ENCODE peak calls at places on chromosome 9, in six cellular contexts. W, C, D, P, J and M are unnamed samples.

GRCh38 chr9:127776195-127776918 is 2.1 kb downstream of the SH2D3C start:
- DNase-seq in C (no peak), J (no peak), W (peak), D (peak), P (no peak), M (peak)

GRCh38 chr9:21491742-21492141 is 9.6 kb upstream of the IFNE start:
- DNase-seq in D (no peak), C (no peak), W (no peak), P (no peak), J (no peak), M (no peak)

GRCh38 chr9:107422189-107422802 is 67.3 kb downstream of the KLF4 start:
- DNase-seq in J (peak), C (peak), P (peak), W (peak), D (peak), M (no peak)

GRCh38 chr9:86134361-86134760 is 35.0 kb upstream of the GOLM1 start:
- DNase-seq in J (no peak), P (no peak), D (no peak), C (no peak), W (no peak), M (no peak)

GRCh38 chr9:106753155-106753671 is 109.8 kb upstream of the ZNF462 start:
- DNase-seq in P (no peak), C (no peak), J (no peak), W (peak), D (peak), M (no peak)

GRCh38 chr9:38062498-38063362 is 6.3 kb downstream of the SHB start:
- DNase-seq in J (peak), D (no peak), C (no peak), P (peak), W (no peak), M (no peak)

GRCh38 chr9:21465859-21466518 is 16.1 kb downstream of the IFNE start:
- DNase-seq in J (peak), D (no peak), C (no peak), W (peak), P (no peak), M (no peak)

GRCh38 chr9:118961857-118962256 is 407.4 kb downstream of the BRINP1 start:
- DNase-seq in D (no peak), C (no peak), W (no peak), P (peak), J (peak), M (no peak)

GRCh38 chr9:70856411-70856810 is 265.0 kb downstream of the TRPM3 start:
- DNase-seq in C (no peak), J (no peak), P (no peak), W (no peak), D (no peak), M (no peak)

GRCh38 chr9:72509053-72509452 is 12.4 kb upstream of the TMC1 start:
- DNase-seq in P (peak), J (peak), C (no peak), W (no peak), D (peak), M (no peak)

GRCh38 chr9:89923961-89924504 is 319.2 kb downstream of the GADD45G start:
- DNase-seq in J (no peak), W (no peak), P (peak), C (no peak), D (no peak), M (no peak)

GRCh38 chr9:20044686-20045085 is 255.8 kb upstream of the SLC24A2 start:
- DNase-seq in D (no peak), J (no peak), P (peak), C (no peak), W (no peak), M (no peak)

GRCh38 chr9:34517185-34517584 is 5.6 kb downstream of the ENHO start:
- DNase-seq in P (no peak), W (no peak), D (no peak), J (no peak), C (no peak), M (no peak)

GRCh38 chr9:89868100-89868499 is 263.3 kb downstream of the GADD45G start:
- DNase-seq in J (no peak), D (no peak), P (no peak), C (no peak), W (no peak), M (no peak)

GRCh38 chr9:134939080-134939733 is 21.5 kb upstream of the FCN1 start:
- DNase-seq in C (no peak), P (no peak), J (no peak), D (no peak), W (no peak), M (no peak)

GRCh38 chr9:85600675-85601263 is 141.0 kb downstream of the AGTPBP1 start:
- DNase-seq in W (no peak), J (peak), P (no peak), C (no peak), D (no peak), M (no peak)

GRCh38 chr9:16344343-16344742 is 526.1 kb downstream of the BNC2 start:
- DNase-seq in P (peak), D (no peak), W (no peak), J (peak), C (no peak), M (no peak)

GRCh38 chr9:136009516-136009915 is 48.3 kb upstream of the UBAC1 start:
- DNase-seq in P (no peak), C (no peak), J (no peak), D (no peak), W (no peak), M (no peak)

GRCh38 chr9:130140701-130141100 is 31.5 kb upstream of the NCS1 start:
- DNase-seq in J (no peak), C (no peak), P (no peak), D (no peak), W (no peak), M (no peak)

GRCh38 chr9:21919377-21920362 is 74.5 kb downstream of the CDKN2A start:
- DNase-seq in J (peak), P (peak), C (no peak), D (no peak), W (peak), M (no peak)

GRCh38 chr9:94699715-94700114 is 26.8 kb upstream of the AOPEP start:
- DNase-seq in W (no peak), P (no peak), J (no peak), D (no peak), C (no peak), M (no peak)

GRCh38 chr9:96219615-96220257 is 82.2 kb downstream of the HSD17B3 start:
- DNase-seq in D (no peak), W (no peak), P (no peak), C (no peak), J (peak), M (peak)

GRCh38 chr9:2465921-2466460 is 155.6 kb upstream of the VLDLR start:
- DNase-seq in J (no peak), P (no peak), D (peak), W (peak), C (no peak), M (no peak)

GRCh38 chr9:101486693-101487442 is 46.8 kb upstream of the RNF20 start:
- DNase-seq in P (peak), D (peak), J (peak), W (no peak), C (peak), M (no peak)

GRCh38 chr9:136925414-136926153 is 19.0 kb downstream of the FBXW5 start:
- DNase-seq in W (no peak), C (no peak), D (no peak), J (no peak), P (no peak), M (no peak)

GRCh38 chr9:133252301-133252776 is 22.7 kb downstream of the ABO start:
- DNase-seq in D (no peak), J (no peak), W (no peak), P (no peak), C (no peak), M (no peak)

GRCh38 chr9:120723547-120723946 is 9.3 kb upstream of the MEGF9 start:
- DNase-seq in C (no peak), W (no peak), J (peak), D (no peak), P (peak), M (no peak)

GRCh38 chr9:135126480-135127187 is 39.2 kb downstream of the OLFM1 start:
- DNase-seq in J (peak), P (peak), W (no peak), C (no peak), D (no peak), M (no peak)

GRCh38 chr9:37325778-37326177 is 96.7 kb upstream of the GRHPR start:
- DNase-seq in D (no peak), P (no peak), J (peak), C (no peak), W (no peak), M (no peak)

GRCh38 chr9:108271646-108272349 is 584.0 kb downstream of the ACTL7B start:
- DNase-seq in W (peak), P (peak), J (peak), D (no peak), C (peak), M (no peak)

GRCh38 chr9:100670719-100671118 is 92.8 kb downstream of the CAVIN4 start:
- DNase-seq in C (no peak), W (no peak), P (no peak), J (no peak), D (no peak), M (no peak)

GRCh38 chr9:138008081-138008841 is 130.7 kb downstream of the CACNA1B start:
- DNase-seq in J (no peak), C (peak), W (no peak), D (no peak), P (no peak), M (peak)

GRCh38 chr9:138009016-138009415 is 131.4 kb downstream of the CACNA1B start:
- DNase-seq in P (no peak), D (no peak), J (no peak), W (no peak), C (no peak), M (peak)

GRCh38 chr9:138009456-138010273 is 132.1 kb downstream of the CACNA1B start:
- DNase-seq in J (no peak), C (peak), W (no peak), P (no peak), D (no peak), M (no peak)

GRCh38 chr9:138006576-138007233 is 129.1 kb downstream of the CACNA1B start:
- DNase-seq in W (no peak), C (peak), P (no peak), D (no peak), J (no peak), M (no peak)

GRCh38 chr9:138007566-138008080 is 130.0 kb downstream of the CACNA1B start:
- DNase-seq in P (no peak), J (no peak), D (no peak), W (no peak), C (no peak), M (no peak)
- TF ChIP-seq CTCF in P (no peak), J (no peak), D (no peak), W (no peak), C (no peak), M (no peak)

DNA sequence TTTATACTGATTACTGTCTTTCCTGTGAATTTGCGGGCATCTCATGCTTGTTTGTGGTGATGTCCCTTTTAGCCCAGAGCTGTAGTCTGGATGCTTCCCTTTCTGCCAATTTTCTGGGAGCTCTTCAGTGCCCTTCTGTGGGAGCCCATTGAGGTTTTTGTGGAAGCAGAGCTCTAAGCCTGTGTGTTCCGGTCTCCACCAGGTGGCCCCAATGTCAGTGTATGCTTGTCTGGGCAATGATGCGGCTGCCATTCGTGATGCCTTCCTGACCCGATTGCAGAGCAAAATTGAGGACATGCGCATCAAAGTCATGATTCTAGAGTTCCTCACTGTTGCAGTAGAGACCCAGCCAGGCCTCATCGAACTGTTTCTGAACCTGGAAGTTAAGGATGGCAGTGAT is 35.1 kb downstream of the SH3GLB2 start:
- DNase-seq in D (no peak), C (no peak), J (peak), P (no peak), W (no peak), M (no peak)
- TF ChIP-seq CTCF in D (no peak), C (peak), J (peak), P (peak), W (peak), M (no peak)

DNA sequence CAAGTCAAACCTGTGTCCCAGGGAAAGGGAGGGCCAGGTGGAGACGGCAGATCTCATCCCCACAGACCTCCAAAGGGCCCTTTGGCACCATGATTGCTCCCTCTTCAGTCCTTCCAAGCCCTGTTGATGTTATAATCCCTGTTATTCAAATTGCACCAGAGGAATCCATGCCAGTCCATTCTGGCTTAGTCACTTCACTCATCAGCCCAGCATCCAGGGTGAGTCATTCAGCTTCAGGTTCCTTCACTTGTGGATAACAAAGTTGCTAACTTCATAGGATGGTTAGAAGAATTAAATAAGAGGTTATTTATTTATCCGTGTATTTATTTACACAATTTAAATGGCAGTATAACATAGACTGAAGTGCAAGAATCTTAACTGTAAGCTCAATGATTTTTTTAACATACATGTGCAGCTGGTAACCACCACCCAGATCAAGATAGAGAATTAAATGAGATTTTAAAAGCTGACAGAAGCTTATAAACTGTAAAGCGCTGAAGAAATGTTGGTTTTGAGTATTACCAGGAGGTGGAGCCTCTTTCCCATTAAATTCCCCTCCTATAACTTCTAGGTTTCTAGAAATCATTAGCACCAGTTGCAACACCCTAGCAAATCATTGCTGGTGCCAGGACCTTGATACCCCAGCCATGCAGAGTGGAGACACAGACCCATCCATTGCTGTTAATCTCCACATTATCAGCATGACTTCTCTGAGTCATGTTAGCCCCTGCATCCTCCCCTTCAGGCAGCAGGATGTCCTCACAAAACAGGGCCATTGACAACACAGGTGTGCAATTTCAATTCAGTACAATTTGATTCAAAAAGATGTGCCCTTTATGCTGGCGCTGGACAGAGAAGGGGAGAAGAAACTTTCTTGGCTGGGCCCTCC is 77.4 kb downstream of the SEC61B start:
- DNase-seq in P (peak), C (no peak), W (no peak), J (peak), D (no peak), M (no peak)
- TF ChIP-seq CTCF in P (peak), C (peak), W (no peak), J (peak), D (no peak), M (no peak)

GRCh38 chr9:93211654-93212001 is 27.7 kb downstream of the WNK2 start:
- DNase-seq in P (no peak), C (no peak), D (no peak), J (no peak), W (no peak), M (no peak)

GRCh38 chr9:93210974-93211653 is 27.2 kb downstream of the WNK2 start:
- DNase-seq in D (no peak), J (no peak), P (no peak), C (no peak), W (no peak), M (no peak)

GRCh38 chr9:93209097-93209496 is 25.2 kb downstream of the WNK2 start:
- DNase-seq in C (no peak), P (no peak), J (no peak), W (no peak), D (no peak), M (no peak)

GRCh38 chr9:93209576-93210323 is 25.8 kb downstream of the WNK2 start:
- DNase-seq in W (no peak), P (no peak), C (no peak), D (no peak), J (no peak), M (no peak)

DNA sequence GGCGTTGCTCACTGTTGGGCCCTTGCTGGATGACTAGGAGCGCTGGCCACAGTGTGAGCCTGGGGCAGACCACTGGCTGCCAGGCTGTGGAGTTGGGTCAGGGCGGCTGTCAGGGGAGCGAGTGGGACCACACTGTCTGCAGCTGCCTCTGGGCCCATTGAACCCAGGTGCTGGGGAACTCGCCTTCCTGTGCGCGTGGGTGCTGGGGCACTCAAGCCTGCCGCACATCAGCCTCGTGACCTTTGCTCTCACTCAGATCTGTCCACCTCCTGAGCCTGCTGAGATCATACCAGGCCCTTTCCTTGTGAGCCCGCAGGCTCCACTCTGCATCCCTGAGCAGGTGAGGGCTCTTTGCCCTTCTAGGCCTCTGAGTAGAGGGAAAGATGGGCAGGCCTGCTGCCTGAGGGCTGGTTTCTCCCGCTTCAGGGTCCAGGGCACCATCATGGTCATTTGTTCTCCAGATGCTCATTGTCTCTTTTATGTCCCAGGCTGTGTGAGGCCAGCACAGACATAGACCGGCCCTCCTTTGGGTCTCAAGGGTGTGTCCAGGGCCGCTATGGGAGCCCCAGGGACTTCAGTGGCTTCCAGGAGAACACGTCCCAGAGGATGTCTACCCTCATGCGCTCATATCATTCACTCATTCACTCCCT is 26.5 kb downstream of the WNK2 start:
- DNase-seq in W (no peak), P (no peak), C (no peak), J (no peak), D (no peak), M (no peak)
- TF ChIP-seq CTCF in W (no peak), P (no peak), C (no peak), J (no peak), D (no peak), M (no peak)

GRCh38 chr9:91771864-91772263 is 178.2 kb downstream of the ROR2 start:
- DNase-seq in P (peak), W (no peak), J (peak), C (no peak), D (no peak), M (no peak)

GRCh38 chr9:91768977-91769916 is 180.8 kb downstream of the ROR2 start:
- DNase-seq in C (no peak), J (no peak), D (no peak), W (no peak), P (no peak), M (no peak)

GRCh38 chr9:91770229-91770628 is 179.8 kb downstream of the ROR2 start:
- DNase-seq in P (no peak), W (no peak), C (no peak), D (no peak), J (no peak), M (no peak)

GRCh38 chr9:91773166-91773565 is 176.9 kb downstream of the ROR2 start:
- DNase-seq in P (no peak), J (peak), C (no peak), D (no peak), W (no peak), M (no peak)

GRCh38 chr9:91771027-91771426 is 179.0 kb downstream of the ROR2 start:
- DNase-seq in W (no peak), J (peak), C (no peak), D (no peak), P (peak), M (no peak)
- TF ChIP-seq CTCF in W (no peak), J (peak), C (peak), D (peak), P (peak), M (no peak)

DNA sequence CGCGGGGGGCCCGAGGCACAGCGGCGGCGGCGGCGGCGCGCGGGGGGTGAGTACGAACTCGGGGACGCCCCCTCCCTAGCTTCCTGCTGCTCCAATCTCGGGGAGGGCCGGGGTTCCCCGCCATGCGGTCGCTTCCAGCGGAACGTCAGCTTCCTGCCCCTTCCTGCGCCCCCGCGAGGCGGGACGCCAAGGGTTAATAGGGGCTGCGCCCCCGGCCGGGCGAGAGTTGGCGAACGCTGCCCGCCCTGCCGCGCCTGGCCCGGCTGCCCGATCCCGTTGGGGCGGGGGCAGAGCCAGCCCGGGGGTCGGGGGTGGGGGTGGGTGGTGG is 594 bp downstream of the COL27A1 start:
- DNase-seq in J (no peak), D (no peak), W (no peak), C (peak), P (no peak), M (no peak)
- TF ChIP-seq CTCF in J (no peak), D (no peak), W (no peak), C (no peak), P (no peak), M (no peak)

DNA sequence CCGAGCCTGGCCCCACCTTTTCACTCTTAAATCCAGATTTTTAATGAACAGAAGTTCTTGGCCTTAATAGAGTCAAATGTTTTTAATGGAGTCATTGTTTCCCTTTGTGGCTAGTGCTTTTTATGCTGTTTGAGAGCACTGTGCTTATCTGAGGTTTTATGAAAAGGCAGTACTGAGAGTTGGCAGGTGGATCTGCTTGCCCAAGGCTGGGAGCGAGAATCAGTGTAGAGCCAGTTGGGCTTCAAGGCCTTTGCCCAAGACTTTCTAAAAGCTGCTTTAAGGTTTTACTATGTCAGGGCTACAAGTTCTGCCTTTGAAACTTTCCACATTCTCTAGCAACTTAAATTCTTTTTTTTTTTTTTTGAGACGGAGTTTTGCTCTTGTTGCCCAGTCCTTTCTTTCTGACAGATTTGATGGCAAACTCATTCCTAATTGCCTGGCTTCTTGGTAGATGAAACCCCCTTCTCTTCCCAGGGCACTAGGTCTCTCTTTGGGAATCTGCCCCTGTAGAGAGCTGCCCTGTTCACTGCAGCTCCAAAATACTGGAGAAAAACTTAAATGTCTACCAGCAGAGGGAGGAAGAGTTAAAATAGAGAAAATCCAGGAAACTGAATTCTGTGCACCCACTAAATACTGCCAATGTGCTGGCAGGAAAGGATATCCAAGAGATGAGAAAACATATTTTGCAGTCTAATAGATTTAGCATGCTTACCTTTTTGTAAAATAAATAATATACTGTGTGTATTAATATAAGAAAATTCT is 36.9 kb upstream of the CDK20 start:
- DNase-seq in W (no peak), D (no peak), P (no peak), C (no peak), J (peak), M (no peak)
- TF ChIP-seq CTCF in W (no peak), D (no peak), P (peak), C (peak), J (peak), M (no peak)